ENCODE peak calls at places on chromosomes 13 and 19, in four cellular contexts. V is fibroblast of the conjunctiva; B is dermis blood vessel endothelial cell; F is natural killer cell treated with Interleukin-12 subunit alpha and Interleukin-12 subunit beta and Interleukin-15 and Interleukin-18, amount 100 ng/mL, for 72 hours. S is an unnamed sample.

GRCh38 chr19:39202998-39203355 is 1.1 kb downstream of the SYCN start:
- DNase-seq in F (no peak), V (no peak), B (no peak), S (no peak)

GRCh38 chr13:26601669-26602068 is 44.2 kb downstream of the WASF3 start:
- DNase-seq in V (no peak), B (peak), F (no peak), S (no peak)

GRCh38 chr13:75256922-75257321 is 225.0 kb downstream of the TBC1D4 start:
- DNase-seq in V (no peak), B (no peak), F (no peak), S (no peak)

GRCh38 chr19:20923077-20923871 is at the start of gene ZNF85:
- DNase-seq in F (peak), V (peak), B (peak), S (peak)

GRCh38 chr13:51557875-51558604 is 26.2 kb upstream of the WDFY2 start:
- DNase-seq in V (peak), B (peak), F (no peak), S (peak)

GRCh38 chr19:1874554-1875185 is 10.6 kb downstream of the ABHD17A start:
- DNase-seq in B (peak), V (no peak), F (no peak), S (no peak)

GRCh38 chr19:1856345-1856697 is 7.1 kb downstream of the KLF16 start:
- DNase-seq in F (no peak), B (no peak), V (no peak), S (no peak)

GRCh38 chr13:87661471-87661870 is 9.7 kb upstream of the SLITRK5 start:
- DNase-seq in F (no peak), B (no peak), V (no peak), S (no peak)

GRCh38 chr13:60214213-60215079 is 50.7 kb upstream of the DIAPH3 start:
- DNase-seq in B (no peak), F (no peak), V (peak), S (no peak)

GRCh38 chr19:49976496-49976895 is 15.5 kb upstream of the SIGLEC11 start:
- DNase-seq in B (no peak), F (no peak), V (no peak), S (no peak)

GRCh38 chr13:99468971-99469545 is 32.2 kb upstream of the TM9SF2 start:
- DNase-seq in V (no peak), B (no peak), F (no peak), S (no peak)

GRCh38 chr13:110116072-110116487 is 190.9 kb downstream of the COL4A1 start:
- DNase-seq in B (peak), F (peak), V (peak), S (no peak)

GRCh38 chr19:5590865-5591154 is 23.1 kb upstream of the TINCR start:
- DNase-seq in F (no peak), V (no peak), B (no peak), S (no peak)

GRCh38 chr19:18086590-18087138 is at the start of gene IL12RB1:
- DNase-seq in B (no peak), F (peak), V (no peak), S (no peak)

GRCh38 chr13:63086286-63086685 is 1670.6 kb upstream of the PCDH20 start:
- DNase-seq in B (no peak), F (no peak), V (no peak), S (no peak)

GRCh38 chr19:54653181-54653809 is 9.5 kb upstream of the LILRB4 start:
- DNase-seq in V (peak), F (no peak), B (peak), S (no peak)

GRCh38 chr13:23384111-23384510 is 49.4 kb downstream of the SACS start:
- DNase-seq in V (no peak), F (no peak), B (no peak), S (peak)

GRCh38 chr13:36131215-36131930 is at the start of gene DCLK1:
- DNase-seq in V (peak), F (no peak), B (no peak), S (no peak)

GRCh38 chr13:41268764-41269163 is 5.4 kb upstream of the MTRF1 start:
- DNase-seq in B (peak), V (no peak), F (no peak), S (no peak)

GRCh38 chr13:80121038-80121437 is 219.9 kb downstream of the SPRY2 start:
- DNase-seq in F (no peak), V (no peak), B (no peak), S (no peak)

GRCh38 chr13:91946498-91947070 is 548.2 kb downstream of the GPC5 start:
- DNase-seq in F (no peak), B (peak), V (peak), S (no peak)

GRCh38 chr13:97583884-97584497 is 150.0 kb downstream of the RAP2A start:
- DNase-seq in V (no peak), B (no peak), F (no peak), S (no peak)

GRCh38 chr13:99404005-99404755 is 97.0 kb upstream of the GPR183 start:
- DNase-seq in V (no peak), F (no peak), B (no peak), S (no peak)

GRCh38 chr19:29676586-29676985 is 11.3 kb downstream of the PLEKHF1 start:
- DNase-seq in B (no peak), V (no peak), F (no peak), S (no peak)

GRCh38 chr13:107361666-107362065 is 793.7 kb upstream of the ARGLU1 start:
- DNase-seq in B (no peak), V (no peak), F (no peak), S (no peak)

GRCh38 chr13:46165485-46166220 is 16.3 kb downstream of the LCP1 start:
- DNase-seq in B (no peak), V (no peak), F (peak), S (no peak)

GRCh38 chr19:48873476-48874308 is 1.5 kb downstream of the PPP1R15A start:
- DNase-seq in F (no peak), B (peak), V (no peak), S (no peak)

GRCh38 chr19:13757805-13758772 is 6.2 kb upstream of the MRI1 start:
- DNase-seq in B (no peak), V (no peak), F (no peak), S (no peak)

GRCh38 chr13:27524981-27525975 is 74.9 kb upstream of the MTIF3 start:
- DNase-seq in V (no peak), B (no peak), F (no peak), S (no peak)